ENCODE peak calls at places on chromosomes 2 and 18, in five cellular contexts. One of them, this sample, is unnamed.

GRCh38 chr2:45825001-45825651 is 173.7 kb downstream of the PRKCE start:
- DNase-seq in transverse colon: no peak
- DNase-seq in effector memory CD4-positive, alpha-beta T cell: no peak
- DNase-seq in left ventricle myocardium inferior: no peak
- DNase-seq in breast epithelium: no peak
- DNase-seq in this sample: no peak

GRCh38 chr18:45066868-45067267 is 386.2 kb downstream of the SETBP1 start:
- DNase-seq in transverse colon: no peak
- DNase-seq in effector memory CD4-positive, alpha-beta T cell: no peak
- DNase-seq in left ventricle myocardium inferior: peak
- DNase-seq in breast epithelium: no peak
- DNase-seq in this sample: peak

GRCh38 chr2:84077504-84077903 is 381.6 kb downstream of the SUCLG1 start:
- DNase-seq in transverse colon: peak
- DNase-seq in effector memory CD4-positive, alpha-beta T cell: no peak
- DNase-seq in left ventricle myocardium inferior: no peak
- DNase-seq in breast epithelium: no peak
- DNase-seq in this sample: no peak

GRCh38 chr2:105917216-105917615 is 172.5 kb downstream of the NCK2 start:
- DNase-seq in transverse colon: no peak
- DNase-seq in effector memory CD4-positive, alpha-beta T cell: no peak
- DNase-seq in left ventricle myocardium inferior: no peak
- DNase-seq in breast epithelium: no peak
- DNase-seq in this sample: no peak

GRCh38 chr2:227308784-227309183 is 16.3 kb upstream of the MFF start:
- DNase-seq in transverse colon: no peak
- DNase-seq in effector memory CD4-positive, alpha-beta T cell: no peak
- DNase-seq in left ventricle myocardium inferior: no peak
- DNase-seq in breast epithelium: no peak
- DNase-seq in this sample: no peak

GRCh38 chr2:16851131-16851530 is 185.5 kb upstream of the CYRIA start:
- DNase-seq in transverse colon: no peak
- DNase-seq in effector memory CD4-positive, alpha-beta T cell: no peak
- DNase-seq in left ventricle myocardium inferior: no peak
- DNase-seq in breast epithelium: no peak
- DNase-seq in this sample: no peak

GRCh38 chr2:122481244-122481622 is 725.8 kb downstream of the TSN start:
- DNase-seq in transverse colon: no peak
- DNase-seq in effector memory CD4-positive, alpha-beta T cell: no peak
- DNase-seq in left ventricle myocardium inferior: no peak
- DNase-seq in breast epithelium: no peak
- DNase-seq in this sample: no peak

GRCh38 chr2:8927510-8928456 is 75.7 kb downstream of the MBOAT2 start:
- DNase-seq in transverse colon: no peak
- DNase-seq in effector memory CD4-positive, alpha-beta T cell: no peak
- DNase-seq in left ventricle myocardium inferior: no peak
- DNase-seq in breast epithelium: no peak
- DNase-seq in this sample: no peak

GRCh38 chr18:48817021-48817461 is 133.7 kb downstream of the SMAD7 start:
- DNase-seq in transverse colon: peak
- DNase-seq in effector memory CD4-positive, alpha-beta T cell: no peak
- DNase-seq in left ventricle myocardium inferior: no peak
- DNase-seq in breast epithelium: no peak
- DNase-seq in this sample: no peak

GRCh38 chr2:27655155-27655951 is 8.1 kb downstream of the SUPT7L start:
- DNase-seq in transverse colon: no peak
- DNase-seq in effector memory CD4-positive, alpha-beta T cell: no peak
- DNase-seq in left ventricle myocardium inferior: no peak
- DNase-seq in breast epithelium: no peak
- DNase-seq in this sample: no peak

This sample was measured in AG08395.